ENCODE peak calls at places on chromosomes 3 and 15, in five cellular contexts. N is mesenchymal stem cell, M is neuronal stem cell, A is trophoblast cell, V is H1. L is an unnamed sample.

GRCh38 chr15:48373855-48374421 is 42.7 kb downstream of the DUT start:
- DNase-seq in N (peak), V (no peak), A (peak), M (no peak), L (no peak)

GRCh38 chr15:100338971-100339444 is 2.8 kb downstream of the ADAMTS17 start:
- DNase-seq in M (peak), V (no peak), N (no peak), A (peak), L (peak)

GRCh38 chr3:186472466-186473008 is 71.6 kb downstream of the CRYGS start:
- DNase-seq in N (no peak), A (no peak), M (no peak), V (no peak), L (no peak)

GRCh38 chr3:140359198-140359995 is 318.5 kb upstream of the TRIM42 start:
- DNase-seq in M (no peak), V (no peak), N (no peak), A (no peak), L (no peak)

GRCh38 chr3:128573707-128574162 is 76.9 kb downstream of the RPN1 start:
- DNase-seq in N (no peak), V (no peak), A (no peak), M (no peak), L (peak)

GRCh38 chr3:34260266-34260990 is 462.0 kb downstream of the PDCD6IP start:
- DNase-seq in M (peak), V (no peak), A (peak), N (peak), L (peak)

GRCh38 chr3:120438971-120439370 is 11.8 kb downstream of the FSTL1 start:
- DNase-seq in N (peak), M (no peak), A (peak), V (no peak), L (no peak)

GRCh38 chr3:38574411-38575278 is 74.8 kb downstream of the SCN5A start:
- DNase-seq in N (peak), A (peak), M (no peak), V (no peak), L (peak)

GRCh38 chr3:117278424-117279190 is 569.0 kb downstream of the TUSC7 start:
- DNase-seq in V (no peak), N (peak), A (peak), M (no peak), L (no peak)

GRCh38 chr3:193869221-193870201 is 266.4 kb upstream of the HES1 start:
- DNase-seq in N (peak), M (peak), V (peak), A (peak), L (peak)

DNA sequence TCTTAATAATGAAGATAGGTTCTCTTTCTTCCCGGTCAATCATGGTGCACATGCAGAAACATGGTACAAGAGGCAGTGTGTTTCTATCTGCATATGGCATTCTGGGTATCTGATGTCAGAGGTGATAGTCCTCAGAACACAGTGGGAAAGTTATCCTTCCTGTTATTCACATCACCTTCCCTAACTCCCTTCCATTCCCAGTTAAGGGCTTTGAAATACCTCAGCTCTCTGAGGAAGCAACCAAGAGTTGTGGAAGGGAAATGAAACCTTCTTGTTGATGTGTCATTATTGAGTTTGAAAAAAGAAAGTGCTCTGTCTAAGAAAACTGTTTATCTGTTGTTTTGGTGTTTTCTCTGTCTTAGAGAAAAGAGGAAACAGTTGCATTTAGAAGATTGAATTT is 21.9 kb upstream of the P2RY13 start:
- DNase-seq in M (no peak), N (peak), A (no peak), V (no peak), L (no peak)
- H3K14ac ChIP-seq in M (no peak), N (no peak), A (no peak), V (no peak), L (no peak)

GRCh38 chr15:39925112-39925830 is 5.2 kb upstream of the GPR176 start:
- DNase-seq in N (peak), V (no peak), M (no peak), A (peak), L (no peak)
- H2BK12ac ChIP-seq in N (no peak), V (no peak), M (no peak), A (no peak), L (no peak)

DNA sequence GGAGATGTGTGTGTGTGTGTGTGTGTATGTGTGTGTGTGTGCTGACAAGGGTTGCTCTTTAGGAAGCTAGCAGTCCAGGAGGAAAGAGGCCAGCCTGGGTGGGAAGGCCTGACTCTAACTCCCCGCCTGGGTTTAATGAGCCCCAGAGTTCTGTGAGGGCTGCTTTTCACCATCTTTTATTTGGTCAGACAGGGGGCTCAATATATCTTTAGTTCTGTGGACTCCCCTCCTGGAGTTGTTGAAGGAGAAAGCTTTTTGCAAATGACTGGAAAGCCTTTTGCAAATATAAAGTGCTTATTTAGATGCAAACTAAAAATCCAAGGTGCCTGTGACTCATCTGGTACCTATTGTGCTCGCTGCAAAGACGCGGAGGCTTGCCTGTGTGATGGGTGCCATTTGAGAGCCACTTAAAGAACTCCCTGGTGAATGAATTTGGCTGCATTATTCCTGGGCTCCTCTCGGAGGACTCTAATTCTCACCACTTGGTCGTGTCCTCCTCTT is 24.5 kb downstream of the DRD3 start:
- DNase-seq in M (no peak), V (peak), N (no peak), A (no peak), L (peak)
- H3K4me2 ChIP-seq in M (no peak), V (peak), N (no peak), A (no peak), L (peak)

GRCh38 chr15:39194431-39194830 is 386.4 kb upstream of the THBS1 start:
- DNase-seq in V (no peak), A (no peak), M (no peak), N (no peak), L (no peak)

GRCh38 chr15:39192979-39193559 is 387.8 kb upstream of the THBS1 start:
- DNase-seq in N (no peak), A (peak), M (no peak), V (no peak), L (no peak)

GRCh38 chr15:39191871-39192281 is 389.0 kb upstream of the THBS1 start:
- DNase-seq in N (peak), A (peak), M (no peak), V (no peak), L (no peak)

GRCh38 chr15:39193611-39194010 is 387.3 kb upstream of the THBS1 start:
- DNase-seq in M (no peak), V (no peak), N (no peak), A (peak), L (no peak)

GRCh38 chr15:39192376-39192775 is 388.5 kb upstream of the THBS1 start:
- DNase-seq in N (no peak), M (no peak), V (no peak), A (peak), L (no peak)
- H3K14ac ChIP-seq in N (no peak), M (no peak), V (no peak), A (no peak), L (no peak)

GRCh38 chr3:5112043-5112442 is 10.0 kb upstream of the ARL8B start:
- DNase-seq in A (no peak), M (no peak), V (no peak), N (no peak), L (no peak)

GRCh38 chr3:5115506-5116162 is 6.5 kb upstream of the ARL8B start:
- DNase-seq in N (no peak), M (no peak), V (no peak), A (peak), L (no peak)

GRCh38 chr3:5105050-5105449 is 17.0 kb upstream of the ARL8B start:
- DNase-seq in V (no peak), M (no peak), N (no peak), A (no peak), L (no peak)

DNA sequence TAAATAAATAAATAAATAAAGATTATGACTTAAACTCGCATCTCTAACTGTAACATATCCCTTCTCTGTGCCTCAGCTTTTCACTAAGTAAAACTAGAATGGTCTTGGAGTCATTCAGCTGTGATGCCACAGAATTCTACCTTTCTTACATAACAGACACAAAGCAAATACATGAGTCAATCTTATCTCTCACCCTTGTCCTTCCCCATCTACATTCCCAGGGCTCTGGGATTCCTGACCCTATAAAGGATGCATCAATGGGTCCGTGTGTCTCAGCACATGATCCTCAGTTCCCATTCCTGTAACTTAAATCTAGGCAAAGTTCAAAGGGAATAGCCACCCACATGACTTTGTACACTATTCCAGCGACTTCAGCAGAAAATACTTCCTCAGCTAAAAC is 11.8 kb upstream of the ARL8B start:
- DNase-seq in V (no peak), N (no peak), A (no peak), M (no peak), L (no peak)
- H2BK12ac ChIP-seq in V (no peak), N (no peak), A (no peak), M (no peak), L (no peak)

GRCh38 chr3:41331023-41331422 is 131.7 kb downstream of the CTNNB1 start:
- DNase-seq in A (no peak), M (no peak), N (peak), V (no peak), L (no peak)
- H3K4me2 ChIP-seq in A (no peak), M (no peak), N (no peak), V (peak), L (no peak)

DNA sequence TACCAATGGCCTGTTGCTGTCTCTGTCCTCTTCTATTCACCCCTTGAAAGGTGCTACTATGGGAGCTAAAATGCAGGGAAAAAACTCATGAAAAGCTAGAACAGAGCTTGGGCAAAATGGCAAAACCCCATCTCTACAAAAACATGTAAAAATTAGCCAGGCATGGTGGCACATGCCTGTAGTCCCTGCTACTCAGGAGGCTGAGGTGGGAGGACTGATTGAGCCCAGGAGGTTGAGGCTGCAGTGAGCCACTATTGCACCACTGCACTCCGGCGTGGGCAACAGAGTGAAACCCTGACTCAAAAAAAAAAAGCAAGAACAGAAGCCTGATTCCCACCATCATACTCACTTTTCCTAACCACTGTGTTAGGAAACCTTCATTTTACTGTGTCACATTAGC is 1.9 kb downstream of the MAP4 start:
- DNase-seq in V (no peak), M (no peak), N (no peak), A (no peak), L (no peak)
- H3K14ac ChIP-seq in V (no peak), M (no peak), N (no peak), A (no peak), L (no peak)

L was measured in H9.